ENCODE peak calls at places on chromosome 15, in four cellular contexts. M is cardiac muscle cell, P is heart left ventricle, W is fibroblast of lung. H is an unnamed sample. For H3K36me3, the result is how much of the 10 kb centered on the place peaks cover.

GRCh38 chr15:63440756-63441155 is 59.1 kb upstream of the CA12 start:
- DNase-seq in W (no peak), P (no peak), M (no peak), H (no peak)

GRCh38 chr15:67543348-67543718 is 830 bp downstream of the MAP2K5 start:
- DNase-seq in W (peak), P (peak), M (no peak), H (no peak)

GRCh38 chr15:95291878-95292472 is 1038.5 kb upstream of the NR2F2 start:
- DNase-seq in W (no peak), P (no peak), M (peak), H (no peak)

GRCh38 chr15:75597667-75598341 is 18.7 kb upstream of the PTPN9 start:
- DNase-seq in P (no peak), W (no peak), M (peak), H (no peak)

GRCh38 chr15:89893696-89894450 is at the start of gene AP3S2:
- DNase-seq in P (peak), M (peak), W (peak), H (peak)

GRCh38 chr15:39205506-39206371 is 375.1 kb upstream of the THBS1 start:
- DNase-seq in P (no peak), M (no peak), W (no peak), H (no peak)

GRCh38 chr15:96230557-96231181 is 99.8 kb upstream of the NR2F2 start:
- DNase-seq in W (peak), M (peak), P (no peak), H (peak)

GRCh38 chr15:89167267-89168176 is 53.9 kb downstream of the RLBP1 start:
- DNase-seq in W (peak), M (peak), P (no peak), H (peak)

GRCh38 chr15:89452330-89452836 is 44.0 kb downstream of the RHCG start:
- DNase-seq in M (no peak), P (no peak), W (no peak), H (no peak)

GRCh38 chr15:29092376-29093064 is 177.1 kb downstream of the NSMCE3 start:
- DNase-seq in M (no peak), P (no peak), W (no peak), H (no peak)

GRCh38 chr15:63176302-63176701 is 13.1 kb upstream of the RAB8B start:
- DNase-seq in M (no peak), P (no peak), W (peak), H (no peak)

GRCh38 chr15:43791993-43792760 is at the start of gene SERF2:
- DNase-seq in W (peak), M (peak), P (peak), H (peak)

GRCh38 chr15:48285329-48286214 is 45.7 kb upstream of the DUT start:
- DNase-seq in P (peak), M (peak), W (peak), H (peak)

GRCh38 chr15:75578206-75578947 is 738 bp downstream of the PTPN9 start:
- DNase-seq in M (no peak), P (peak), W (peak), H (no peak)

GRCh38 chr15:66505818-66506217 is 692 bp downstream of the ZWILCH start:
- DNase-seq in M (no peak), P (no peak), W (no peak), H (no peak)

GRCh38 chr15:39165026-39165706 is 415.7 kb upstream of the THBS1 start:
- DNase-seq in P (no peak), M (peak), W (peak), H (no peak)

GRCh38 chr15:72272213-72272996 is at the start of gene PARP6:
- DNase-seq in W (peak), P (peak), M (peak), H (peak)

GRCh38 chr15:47708116-47708515 is 9.2 kb upstream of the SEMA6D start:
- DNase-seq in P (no peak), M (no peak), W (no peak), H (no peak)

GRCh38 chr15:39939487-39940452 is 5.9 kb downstream of the EIF2AK4 start:
- DNase-seq in P (no peak), W (no peak), M (no peak), H (no peak)

GRCh38 chr15:34987982-34988873 is at the start of gene ZNF770:
- DNase-seq in M (peak), W (peak), P (peak), H (no peak)

GRCh38 chr15:34436126-34436955 is 1.3 kb downstream of the GOLGA8A start:
- DNase-seq in M (no peak), P (no peak), W (peak), H (no peak)

GRCh38 chr15:75731248-75732100 is 18.8 kb upstream of the CSPG4 start:
- DNase-seq in M (peak), P (peak), W (no peak), H (no peak)

GRCh38 chr15:91136386-91136923 is 36.4 kb downstream of the SV2B start:
- DNase-seq in W (no peak), M (no peak), P (no peak), H (no peak)

GRCh38 chr15:39624806-39625205 is 43.9 kb downstream of the THBS1 start:
- DNase-seq in M (peak), W (peak), P (peak), H (peak)

GRCh38 chr15:98151098-98151497 is 190.6 kb downstream of the ARRDC4 start:
- DNase-seq in P (no peak), W (no peak), M (no peak), H (no peak)

GRCh38 chr15:67127925-67128324 is 62.5 kb downstream of the SMAD3 start:
- DNase-seq in M (peak), P (no peak), W (peak), H (peak)

GRCh38 chr15:94670436-94671034 is 439.2 kb downstream of the MCTP2 start:
- DNase-seq in P (no peak), W (peak), M (peak), H (no peak)

GRCh38 chr15:19973718-19974117 is 567.9 kb downstream of the GOLGA6L6 start:
- DNase-seq in P (no peak), M (no peak), W (no peak), H (no peak)

GRCh38 chr15:83446904-83447708 is at the start of gene SH3GL3:
- DNase-seq in M (peak), W (peak), P (peak), H (peak)

GRCh38 chr15:37520882-37521281 is 413.6 kb upstream of the TMCO5A start:
- DNase-seq in P (no peak), M (no peak), W (no peak), H (no peak)

GRCh38 chr15:78763796-78764241 is 47.4 kb downstream of the ADAMTS7 start:
- DNase-seq in M (no peak), W (no peak), P (peak), H (no peak)

GRCh38 chr15:78766041-78766440 is 45.2 kb downstream of the ADAMTS7 start:
- DNase-seq in M (no peak), W (no peak), P (no peak), H (no peak)

GRCh38 chr15:78768096-78768495 is 43.2 kb downstream of the ADAMTS7 start:
- DNase-seq in P (no peak), W (no peak), M (no peak), H (no peak)

GRCh38 chr15:78768531-78769408 is 42.5 kb downstream of the ADAMTS7 start:
- DNase-seq in M (no peak), W (no peak), P (no peak), H (no peak)

GRCh38 chr15:78767331-78767951 is 43.8 kb downstream of the ADAMTS7 start:
- DNase-seq in P (peak), M (no peak), W (no peak), H (no peak)
- TF ChIP-seq CTCF in P (no peak), M (no peak), W (no peak), H (no peak)

DNA sequence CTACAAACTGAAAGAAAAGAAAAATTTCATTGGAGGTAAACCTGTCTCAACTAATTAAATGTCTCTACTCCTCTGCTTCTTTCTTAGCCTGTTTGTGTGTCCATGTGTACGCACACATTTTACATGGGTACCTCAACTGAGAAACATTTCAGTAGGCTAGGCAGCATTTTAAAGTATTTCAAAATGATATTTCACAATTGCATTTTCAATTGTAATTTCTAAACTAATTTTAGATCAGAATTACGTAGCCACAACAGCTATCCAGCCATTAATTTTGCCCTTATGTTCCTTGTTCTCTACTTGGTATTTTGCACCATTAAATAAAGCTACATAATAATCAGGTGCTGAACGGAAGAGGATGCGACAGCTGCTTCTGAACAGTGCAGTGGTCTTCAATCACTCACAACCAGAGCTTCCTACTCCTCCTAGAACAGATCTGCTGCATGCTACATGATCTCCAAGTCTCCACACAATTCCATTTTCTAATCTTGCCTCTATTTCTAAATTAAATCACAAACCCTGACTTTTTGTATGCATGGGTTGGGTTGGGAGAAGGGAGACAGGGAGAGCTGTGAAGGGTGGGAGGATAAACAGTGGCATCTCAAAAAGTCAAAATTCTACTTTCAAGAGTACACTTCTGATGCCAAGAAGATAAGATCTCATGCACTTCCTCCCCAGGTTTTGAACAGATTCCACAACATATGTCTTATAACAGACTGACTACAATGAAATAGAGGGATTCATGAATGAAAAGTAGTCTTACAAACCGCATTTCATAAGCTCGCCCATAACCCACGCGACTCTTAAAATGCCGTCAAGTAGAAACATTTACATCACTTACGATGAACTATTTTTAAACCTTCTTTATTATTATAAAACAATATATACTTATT is 57.4 kb downstream of the CHSY1 start:
- DNase-seq in W (no peak), P (no peak), M (peak), H (no peak)
- H3K4me3 ChIP-seq in W (no peak), P (no peak), M (no peak), H (no peak)

GRCh38 chr15:45165536-45165935 is 22.2 kb downstream of the SHF start:
- DNase-seq in M (no peak), W (no peak), P (no peak), H (no peak)
- H3K36me3 ChIP-seq in M (under half), W (under half), P (under half), H (under half)

GRCh38 chr15:70907784-70908471 is 15.3 kb downstream of the LRRC49 start:
- DNase-seq in W (no peak), M (no peak), P (no peak), H (no peak)
- TF ChIP-seq CTCF in W (no peak), M (no peak), P (no peak), H (peak)

GRCh38 chr15:31498756-31499155 is 172.1 kb downstream of the KLF13 start:
- DNase-seq in P (no peak), M (no peak), W (no peak), H (no peak)

GRCh38 chr15:31501074-31501473 is 174.4 kb downstream of the KLF13 start:
- DNase-seq in M (no peak), W (no peak), P (no peak), H (no peak)

GRCh38 chr15:31501536-31502157 is 175.0 kb downstream of the KLF13 start:
- DNase-seq in M (no peak), P (no peak), W (no peak), H (no peak)

GRCh38 chr15:31499236-31499952 is 172.8 kb downstream of the KLF13 start:
- DNase-seq in M (no peak), W (no peak), P (no peak), H (no peak)

GRCh38 chr15:31499953-31500808 is 173.5 kb downstream of the KLF13 start:
- DNase-seq in P (no peak), W (no peak), M (no peak), H (no peak)
- H3K4me3 ChIP-seq in P (no peak), W (no peak), M (no peak), H (no peak)

DNA sequence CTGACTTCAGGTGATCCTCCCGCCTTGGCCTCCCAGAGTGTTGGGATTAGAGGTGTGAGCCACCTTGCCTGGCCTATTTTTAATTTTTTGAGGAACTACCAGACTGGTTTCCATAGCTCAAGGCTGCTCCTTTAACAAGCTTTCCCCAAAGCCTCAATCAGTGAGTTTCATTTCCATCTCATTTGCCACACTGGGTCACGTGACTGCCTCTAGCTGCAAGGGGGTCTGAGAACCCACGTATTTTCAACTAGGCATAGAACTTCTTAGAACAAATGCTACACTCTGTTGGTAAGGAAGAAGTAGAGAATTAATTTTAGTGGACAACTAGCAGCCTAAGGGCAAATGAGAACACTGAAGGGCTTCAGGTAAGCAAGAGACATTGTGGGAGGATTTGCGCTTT is 3.1 kb upstream of the CD276 start:
- DNase-seq in M (no peak), P (no peak), W (no peak), H (no peak)
- H3K36me3 ChIP-seq in M (under half), P (under half), W (under half), H (under half)

GRCh38 chr15:41926184-41927056 is 32.6 kb upstream of the SPTBN5 start:
- DNase-seq in P (no peak), M (no peak), W (no peak), H (no peak)
- TF ChIP-seq CTCF in P (no peak), M (no peak), W (no peak), H (no peak)

GRCh38 chr15:81572190-81572589 is 198.2 kb upstream of the TMC3 start:
- DNase-seq in P (no peak), M (no peak), W (no peak), H (no peak)

GRCh38 chr15:81575436-81576123 is 201.6 kb upstream of the TMC3 start:
- DNase-seq in M (peak), P (no peak), W (no peak), H (no peak)

GRCh38 chr15:81567924-81568323 is 193.9 kb upstream of the TMC3 start:
- DNase-seq in P (no peak), M (no peak), W (no peak), H (no peak)

GRCh38 chr15:81573098-81573746 is 199.2 kb upstream of the TMC3 start:
- DNase-seq in W (no peak), P (no peak), M (no peak), H (no peak)
- H3K4me3 ChIP-seq in W (no peak), P (no peak), M (no peak), H (no peak)